ENCODE peak calls at places on chromosomes 13 and 19, in eight cellular contexts. V, K, I, Q, E, H, T and B are unnamed samples.
A peak's percentile ranks its signal among the peaks of the same experiment; 100 is the strongest.

GRCh38 chr13:85737952-85738351 is 61.3 kb downstream of the SLITRK6 start:
- DNase-seq in H (no peak), K (no peak), T (no peak), V (no peak), I (no peak), E (no peak), Q (no peak), B (no peak)

GRCh38 chr13:21047591-21048282 is 13.6 kb downstream of the LATS2 start:
- DNase-seq in I (no peak), T (no peak), Q (no peak), E (no peak), H (no peak), V (no peak), K (no peak), B (no peak)

GRCh38 chr19:35673121-35673804 is 6.9 kb downstream of the UPK1A start:
- DNase-seq in Q (peak; percentile 58), T (peak; percentile 66), V (peak; percentile 33), I (peak; percentile 77), K (peak; percentile 35), E (peak; percentile 69), H (peak; percentile 25), B (peak; percentile 61)

GRCh38 chr13:112014857-112015256 is 52.1 kb upstream of the SOX1 start:
- DNase-seq in Q (no peak), T (no peak), H (no peak), V (no peak), I (no peak), E (no peak), K (no peak), B (no peak)

GRCh38 chr19:703651-704446 is 4.9 kb upstream of the PALM start:
- DNase-seq in E (no peak), T (peak; percentile 86), Q (peak; percentile 82), K (peak; percentile 84), I (peak; percentile 92), V (peak; percentile 17), H (peak; percentile 72), B (peak; percentile 63)

GRCh38 chr13:30847697-30848307 is 58.3 kb upstream of the MEDAG start:
- DNase-seq in I (no peak), K (no peak), T (no peak), Q (peak; percentile 99), H (no peak), E (no peak), V (peak; percentile 100), B (peak; percentile 96)

GRCh38 chr13:110446570-110446880 is 115.0 kb downstream of the RAB20 start:
- DNase-seq in E (no peak), T (no peak), K (no peak), Q (no peak), I (no peak), V (no peak), H (no peak), B (no peak)

GRCh38 chr13:23570931-23571330 is 719 bp downstream of the TNFRSF19 start:
- DNase-seq in K (no peak), E (no peak), I (no peak), T (no peak), Q (no peak), H (no peak), V (peak; percentile 58), B (no peak)

GRCh38 chr13:29922281-29922821 is 71.9 kb upstream of the UBL3 start:
- DNase-seq in V (peak; percentile 79), H (no peak), T (no peak), Q (peak; percentile 12), K (no peak), E (no peak), I (no peak), B (peak; percentile 31)

GRCh38 chr13:51879133-51879532 is 17.4 kb downstream of the CCDC70 start:
- DNase-seq in E (no peak), V (no peak), H (no peak), T (no peak), I (no peak), Q (no peak), K (no peak), B (no peak)

DNA sequence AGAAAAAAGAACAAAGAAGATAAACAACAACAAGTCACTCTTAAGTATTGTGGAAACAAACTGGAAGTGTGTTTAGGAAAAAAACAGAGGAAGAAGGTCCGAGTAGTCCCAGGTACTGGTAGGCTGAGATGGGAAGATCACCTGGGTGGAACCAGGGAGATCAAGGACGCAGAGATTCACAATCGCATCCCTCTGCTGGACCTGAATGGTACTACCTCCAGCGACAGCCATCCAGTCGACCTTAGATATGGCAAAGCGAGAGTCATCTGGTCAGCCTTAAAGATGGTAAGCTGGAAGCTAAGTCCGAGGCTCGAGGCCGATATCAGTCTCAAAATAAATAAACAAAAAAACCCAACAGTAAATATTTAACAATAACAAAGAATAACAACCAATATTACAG is 44.9 kb upstream of the ZNF91 start:
- DNase-seq in V (no peak), H (no peak), I (no peak), T (no peak), K (no peak), Q (no peak), E (no peak), B (no peak)
- TF ChIP-seq CTCF in V (peak; percentile 14), H (no peak), I (no peak), T (peak; percentile 27), K (no peak), Q (peak; percentile 30), E (no peak), B (peak; percentile 26)

GRCh38 chr19:5148794-5149190 is 179.9 kb downstream of the KDM4B start:
- DNase-seq in K (no peak), E (no peak), T (no peak), H (no peak), Q (no peak), V (no peak), I (peak; percentile 70), B (no peak)

GRCh38 chr19:5149930-5150329 is 181.0 kb downstream of the KDM4B start:
- DNase-seq in T (no peak), K (no peak), Q (no peak), I (peak; percentile 19), V (no peak), E (no peak), H (no peak), B (no peak)

GRCh38 chr19:5149508-5149907 is 180.6 kb downstream of the KDM4B start:
- DNase-seq in T (no peak), I (peak; percentile 74), H (no peak), E (no peak), V (no peak), K (no peak), Q (no peak), B (no peak)

GRCh38 chr19:5147074-5147970 is 178.4 kb downstream of the KDM4B start:
- DNase-seq in I (peak; percentile 46), T (no peak), Q (no peak), V (no peak), E (no peak), H (no peak), K (no peak), B (no peak)

DNA sequence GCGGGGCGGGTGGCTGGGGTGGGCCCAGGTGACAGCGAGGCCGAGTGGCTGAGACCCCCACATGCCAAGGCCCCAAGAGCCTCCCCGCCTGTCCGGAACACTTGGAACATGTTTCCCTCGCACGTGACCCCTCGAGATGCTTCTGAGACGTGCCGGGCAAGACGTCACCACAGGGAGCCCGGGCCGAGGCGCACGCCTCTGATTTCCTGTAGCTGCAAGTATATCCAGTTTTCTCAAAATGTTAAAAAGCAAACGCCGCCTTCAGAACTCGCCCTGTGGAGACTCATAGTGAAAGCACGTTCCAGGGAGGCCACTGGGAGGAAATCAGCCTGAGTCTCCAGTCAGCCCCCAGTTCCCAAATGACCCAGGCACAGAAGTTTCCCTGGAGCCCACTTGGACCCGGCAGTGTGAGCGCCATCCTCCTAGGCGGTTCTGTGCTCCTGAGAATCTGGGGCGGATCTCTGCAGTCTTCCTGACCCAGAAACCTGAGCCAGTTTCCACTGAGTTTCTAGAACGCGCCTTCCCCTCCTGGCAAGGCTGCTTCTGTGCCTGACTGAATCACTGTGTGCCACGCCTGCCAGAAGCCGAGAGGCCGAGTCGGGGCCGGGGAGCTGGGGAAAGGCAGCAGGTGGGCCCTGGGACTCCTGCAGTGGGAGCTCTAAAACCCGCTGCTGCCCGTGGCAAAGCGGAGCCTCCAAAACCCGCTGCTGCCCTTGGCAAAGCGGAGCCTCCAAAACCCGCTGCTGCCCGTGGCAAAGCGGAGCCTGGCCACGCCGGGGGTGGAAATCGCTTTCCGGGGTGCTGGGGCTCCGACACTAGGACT is 179.3 kb downstream of the KDM4B start:
- DNase-seq in H (no peak), E (no peak), Q (no peak), K (no peak), I (peak; percentile 69), V (peak; percentile 56), T (no peak), B (no peak)
- TF ChIP-seq CTCF in H (no peak), E (no peak), Q (no peak), K (no peak), I (no peak), V (no peak), T (no peak), B (no peak)

DNA sequence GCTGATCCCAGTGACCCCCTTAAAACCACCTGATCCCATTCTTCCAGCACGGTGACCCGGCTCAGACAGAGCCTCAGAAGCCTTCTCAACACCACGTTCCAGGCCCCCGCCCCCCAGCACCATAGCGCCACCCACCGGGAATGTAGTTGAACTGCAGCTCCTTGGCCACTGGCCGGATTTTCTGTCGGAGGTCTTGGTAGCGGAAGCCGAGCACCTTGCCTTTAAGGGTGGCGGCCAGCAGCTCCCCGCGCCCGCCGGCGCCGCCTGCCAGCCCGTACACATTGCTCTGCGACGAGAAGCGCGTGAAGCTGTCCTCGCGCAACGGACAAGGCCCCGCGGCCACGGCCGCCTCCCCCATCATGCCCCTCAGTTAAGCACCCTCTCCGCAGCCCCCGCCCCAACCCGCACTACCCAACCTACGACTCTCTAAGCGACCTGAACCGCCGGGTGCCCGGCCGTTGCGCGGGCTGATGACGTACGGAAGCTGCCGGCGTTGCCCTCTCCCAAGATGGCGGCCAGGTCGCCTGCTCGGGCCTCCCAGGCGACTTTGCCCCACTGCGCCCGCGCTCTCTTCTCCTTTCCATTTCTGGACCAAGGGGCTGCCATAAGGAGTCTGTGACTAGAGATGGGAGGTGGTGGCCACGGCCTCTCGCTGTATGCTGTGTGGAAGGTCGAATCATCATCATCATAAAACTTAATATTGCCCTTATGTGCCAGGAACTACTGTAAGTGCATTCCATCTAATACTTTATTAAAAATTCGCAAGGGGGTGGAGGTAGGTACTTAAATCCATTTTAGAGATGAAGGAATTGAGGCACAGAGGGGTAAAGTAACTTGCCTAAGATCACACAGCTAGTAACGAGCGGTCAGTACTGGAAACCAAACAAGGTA is at the start of gene KPTN:
- DNase-seq in I (peak; percentile 97), Q (peak; percentile 94), H (peak; percentile 93), E (peak; percentile 96), K (peak; percentile 90), V (peak; percentile 95), T (peak; percentile 96), B (peak; percentile 87)
- TF ChIP-seq CTCF in I (peak; percentile 87), Q (peak; percentile 97), H (peak; percentile 98), E (peak; percentile 88), K (peak; percentile 97), V (peak; percentile 98), T (peak; percentile 97), B (peak; percentile 99)

DNA sequence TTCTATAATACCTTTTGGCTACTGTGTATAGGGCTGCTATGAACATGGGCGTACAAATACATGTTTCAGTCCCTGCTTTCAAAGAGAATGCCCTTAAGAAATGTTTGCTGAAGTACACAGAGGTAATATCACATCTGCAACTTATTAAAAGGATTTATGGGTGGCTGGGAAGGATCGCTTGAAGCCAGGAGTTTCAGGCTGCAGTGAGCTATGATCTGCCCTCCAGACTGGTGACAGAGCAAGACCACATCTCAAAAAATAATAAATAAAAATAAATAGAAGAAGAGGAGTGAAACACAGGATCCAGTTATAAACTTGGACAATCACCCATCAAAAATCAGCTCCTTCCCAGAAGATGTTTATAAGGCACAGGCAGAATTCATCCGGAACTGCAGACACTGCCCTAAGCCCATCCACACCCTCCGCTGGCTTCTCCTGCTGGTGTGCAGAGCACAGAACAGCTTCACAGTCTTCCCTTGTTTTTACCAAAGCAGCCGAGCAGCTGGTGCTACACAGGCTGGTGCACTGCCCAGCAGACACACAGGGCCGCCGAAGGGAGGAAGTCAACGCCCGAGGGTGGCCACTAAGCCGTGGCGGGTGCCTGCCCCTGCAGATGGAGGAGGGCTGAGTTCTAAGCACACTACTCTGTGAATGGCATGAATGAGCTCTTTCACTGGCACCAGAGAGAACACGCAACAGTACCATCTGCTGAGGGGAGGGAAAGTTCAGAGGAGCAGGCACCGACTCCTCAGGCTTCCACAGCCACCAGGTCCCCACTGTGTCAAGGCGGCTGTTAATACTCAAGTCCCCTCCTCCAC is 44.0 kb downstream of the BRD4 start:
- DNase-seq in K (no peak), I (peak; percentile 92), Q (no peak), T (peak; percentile 31), V (peak; percentile 29), H (peak; percentile 47), E (no peak), B (no peak)
- TF ChIP-seq CTCF in K (no peak), I (no peak), Q (no peak), T (no peak), V (no peak), H (no peak), E (no peak), B (no peak)